ENCODE peak calls at places on chromosomes 4 and X, in six cellular contexts. Q is CD8-positive, alpha-beta memory T cell; B is mucosa of descending colon; P is HFF-Myc; C is effector memory CD4-positive, alpha-beta T cell; Z is astrocyte of the spinal cord. U is an unnamed sample.

GRCh38 chr4:160580581-160580980 is 1477.7 kb downstream of the RAPGEF2 start:
- DNase-seq in Q (no peak), B (no peak), P (no peak), C (no peak), Z (no peak), U (no peak)

GRCh38 chr4:185534850-185535761 is at the start of gene PDLIM3:
- DNase-seq in Q (no peak), B (peak; percentile 63), P (no peak), C (no peak), Z (peak; percentile 34), U (no peak)

GRCh38 chr4:54322817-54323417 is 93.8 kb downstream of the PDGFRA start:
- DNase-seq in Q (no peak), B (peak; percentile 57), P (peak; percentile 20), C (no peak), Z (peak; percentile 58), U (peak; percentile 30)

GRCh38 chr4:146957252-146957651 is 11.6 kb upstream of the TTC29 start:
- DNase-seq in Q (no peak), B (no peak), P (peak; percentile 92), C (no peak), Z (peak; percentile 82), U (no peak)

GRCh38 chr4:109915385-109916002 is 2.8 kb downstream of the EGF start:
- DNase-seq in Q (no peak), B (no peak), P (no peak), C (no peak), Z (no peak), U (no peak)

GRCh38 chrX:10387011-10387410 is 230.2 kb downstream of the CLCN4 start:
- DNase-seq in Q (no peak), B (no peak), P (no peak), C (no peak), Z (no peak), U (no peak)

GRCh38 chr4:81635747-81636146 is 164.0 kb upstream of the RASGEF1B start:
- DNase-seq in Q (no peak), B (peak; percentile 61), P (no peak), C (no peak), Z (no peak), U (peak; percentile 55)

GRCh38 chrX:7889680-7890079 is 37.5 kb downstream of the PNPLA4 start:
- DNase-seq in Q (no peak), B (no peak), P (no peak), C (no peak), Z (peak; percentile 22), U (no peak)

GRCh38 chr4:42501624-42502401 is 104.5 kb downstream of the SHISA3 start:
- DNase-seq in Q (no peak), B (no peak), P (no peak), C (no peak), Z (peak; percentile 25), U (no peak)

GRCh38 chr4:6128221-6128871 is 72.0 kb downstream of the JAKMIP1 start:
- DNase-seq in Q (no peak), B (no peak), P (no peak), C (no peak), Z (no peak), U (no peak)

GRCh38 chrX:131977619-131978018 is 45.5 kb upstream of the STK26 start:
- DNase-seq in Q (no peak), B (no peak), P (no peak), C (no peak), Z (peak; percentile 2), U (no peak)

GRCh38 chr4:163550869-163551267 is 56.4 kb downstream of the TMA16 start:
- DNase-seq in Q (no peak), B (no peak), P (no peak), C (no peak), Z (no peak), U (no peak)

GRCh38 chr4:14178421-14178820 is 550.9 kb upstream of the BOD1L1 start:
- DNase-seq in Q (no peak), B (no peak), P (peak; percentile 17), C (no peak), Z (peak; percentile 46), U (peak; percentile 66)

GRCh38 chrX:63784902-63785692 is at the start of gene ARHGEF9:
- DNase-seq in Q (no peak), B (peak; percentile 48), P (no peak), C (no peak), Z (no peak), U (no peak)

GRCh38 chr4:89586318-89586717 is 250.6 kb downstream of the SNCA start:
- DNase-seq in Q (no peak), B (no peak), P (no peak), C (no peak), Z (no peak), U (no peak)

GRCh38 chr4:39526810-39527295 is 386 bp downstream of the UGDH start:
- DNase-seq in Q (peak; percentile 4), B (no peak), P (no peak), C (peak; percentile 2), Z (no peak), U (no peak)

GRCh38 chrX:131617182-131617581 is 73.3 kb downstream of the OR13H1 start:
- DNase-seq in Q (no peak), B (no peak), P (no peak), C (no peak), Z (peak; percentile 84), U (no peak)

GRCh38 chr4:152640058-152640921 is 39.5 kb downstream of the TMEM154 start:
- DNase-seq in Q (no peak), B (no peak), P (no peak), C (no peak), Z (peak; percentile 43), U (no peak)

GRCh38 chrX:31260351-31260750 is 188.5 kb upstream of the FTHL17 start:
- DNase-seq in Q (no peak), B (no peak), P (no peak), C (no peak), Z (peak; percentile 54), U (no peak)

GRCh38 chr4:174521800-174522182 is 497 bp downstream of the HPGD start:
- DNase-seq in Q (no peak), B (no peak), P (no peak), C (no peak), Z (no peak), U (no peak)

GRCh38 chr4:152257601-152258066 is 278.3 kb downstream of the FBXW7 start:
- DNase-seq in Q (no peak), B (no peak), P (no peak), C (no peak), Z (no peak), U (no peak)

GRCh38 chr4:112173593-112174559 is 28.6 kb downstream of the FAM241A start:
- DNase-seq in Q (no peak), B (no peak), P (no peak), C (no peak), Z (no peak), U (no peak)

GRCh38 chrX:44019911-44020310 is 46.7 kb upstream of the NDP start:
- DNase-seq in Q (no peak), B (no peak), P (no peak), C (no peak), Z (no peak), U (no peak)

GRCh38 chr4:74166135-74166534 is 8.2 kb downstream of the MTHFD2L start:
- DNase-seq in Q (no peak), B (no peak), P (no peak), C (no peak), Z (no peak), U (no peak)

GRCh38 chr4:74161676-74162450 is 3.9 kb downstream of the MTHFD2L start:
- DNase-seq in Q (no peak), B (no peak), P (no peak), C (no peak), Z (peak; percentile 13), U (no peak)

GRCh38 chr4:74166823-74167222 is 8.9 kb downstream of the MTHFD2L start:
- DNase-seq in Q (no peak), B (no peak), P (no peak), C (no peak), Z (no peak), U (no peak)

GRCh38 chr4:74168841-74169240 is 10.9 kb downstream of the MTHFD2L start:
- DNase-seq in Q (no peak), B (no peak), P (no peak), C (no peak), Z (no peak), U (no peak)

GRCh38 chr4:74167585-74167984 is 9.7 kb downstream of the MTHFD2L start:
- DNase-seq in Q (no peak), B (no peak), P (no peak), C (no peak), Z (no peak), U (no peak)
- H3K4me3 ChIP-seq in Q (no peak overlapping the region), B (no peak overlapping the region), P (no peak overlapping the region), C (no peak overlapping the region), Z (no peak overlapping the region), U (no peak overlapping the region)

GRCh38 chr4:75904086-75904485 is 1.8 kb upstream of the PPEF2 start:
- DNase-seq in Q (no peak), B (no peak), P (no peak), C (no peak), Z (no peak), U (no peak)

GRCh38 chr4:75907956-75908355 is 5.7 kb upstream of the PPEF2 start:
- DNase-seq in Q (no peak), B (no peak), P (no peak), C (no peak), Z (no peak), U (no peak)

GRCh38 chr4:75898533-75898932 is 3.7 kb downstream of the PPEF2 start:
- DNase-seq in Q (no peak), B (no peak), P (no peak), C (no peak), Z (no peak), U (no peak)

GRCh38 chr4:75902352-75902751 is at the start of gene PPEF2:
- DNase-seq in Q (no peak), B (no peak), P (no peak), C (no peak), Z (no peak), U (no peak)
- H3K4me3 ChIP-seq in Q (no peak within 1 kb of the TSS), B (no peak within 1 kb of the TSS), P (no peak within 1 kb of the TSS), C (no peak within 1 kb of the TSS), Z (no peak within 1 kb of the TSS), U (no peak within 1 kb of the TSS)

GRCh38 chr4:492412-492811 is 6.5 kb downstream of the ZNF721 start:
- DNase-seq in Q (no peak), B (no peak), P (no peak), C (no peak), Z (no peak), U (no peak)
- H3K4me3 ChIP-seq in Q (no peak overlapping the region), B (no peak overlapping the region), P (no peak overlapping the region), C (no peak overlapping the region), Z (no peak overlapping the region), U (no peak overlapping the region)

GRCh38 chr4:113450681-113451080 is 310.9 kb downstream of the CAMK2D start:
- DNase-seq in Q (no peak), B (no peak), P (no peak), C (no peak), Z (no peak), U (no peak)

GRCh38 chr4:113455081-113455480 is 306.5 kb downstream of the CAMK2D start:
- DNase-seq in Q (no peak), B (no peak), P (no peak), C (no peak), Z (no peak), U (no peak)

GRCh38 chr4:113449407-113449974 is 312.0 kb downstream of the CAMK2D start:
- DNase-seq in Q (no peak), B (no peak), P (no peak), C (no peak), Z (no peak), U (no peak)

GRCh38 chr4:113452152-113452551 is 309.4 kb downstream of the CAMK2D start:
- DNase-seq in Q (no peak), B (no peak), P (no peak), C (no peak), Z (no peak), U (no peak)

GRCh38 chr4:113452868-113453620 is 308.5 kb downstream of the CAMK2D start:
- DNase-seq in Q (no peak), B (no peak), P (no peak), C (no peak), Z (peak; percentile 84), U (no peak)
- H3K4me3 ChIP-seq in Q (no peak overlapping the region), B (no peak overlapping the region), P (no peak overlapping the region), C (no peak overlapping the region), Z (no peak overlapping the region), U (no peak overlapping the region)

U was measured in GM12864.